ENCODE peak calls at places on chromosomes 16 and 17, in eight cellular contexts. M is lower lobe of right lung, V is endodermal cell, D is heart right ventricle, J is breast epithelium, I is mammary epithelial cell, O is Peyer's patch, W is iPS DF 6.9. X is an unnamed sample. For H3K4me1, the result is how much of the 10 kb centered on the place peaks cover.

GRCh38 chr16:85110105-85110504 is 2.2 kb downstream of the CIBAR2 start:
- DNase-seq in J (no peak), M (no peak), O (no peak), W (no peak), V (no peak), I (no peak), D (no peak), X (no peak)

GRCh38 chr17:74314877-74315276 is 11.1 kb upstream of the KIF19 start:
- DNase-seq in J (no peak), D (no peak), W (no peak), O (no peak), I (no peak), M (no peak), V (no peak), X (no peak)

GRCh38 chr16:87002717-87003413 is 314.3 kb downstream of the C16orf95 start:
- DNase-seq in V (peak), O (no peak), D (no peak), I (no peak), J (no peak), W (no peak), M (no peak), X (no peak)

GRCh38 chr16:1537138-1537577 is 3.7 kb downstream of the TMEM204 start:
- DNase-seq in V (no peak), J (no peak), D (peak), I (no peak), W (no peak), O (no peak), M (peak), X (no peak)

GRCh38 chr17:79819534-79820276 is 19.5 kb downstream of the CBX4 start:
- DNase-seq in I (no peak), J (no peak), W (no peak), M (no peak), O (no peak), V (no peak), D (no peak), X (no peak)

GRCh38 chr16:531494-532125 is 4.1 kb downstream of the CAPN15 start:
- DNase-seq in D (no peak), V (no peak), W (no peak), J (no peak), M (no peak), I (no peak), O (no peak), X (no peak)

GRCh38 chr17:27512511-27513346 is 56.5 kb downstream of the KSR1 start:
- DNase-seq in D (no peak), J (no peak), O (no peak), V (no peak), W (no peak), I (no peak), M (no peak), X (peak)

GRCh38 chr17:74454197-74455024 is 12.0 kb upstream of the CD300A start:
- DNase-seq in I (peak), M (peak), V (peak), D (peak), J (no peak), O (no peak), W (no peak), X (peak)

GRCh38 chr17:1787301-1787902 is 25.5 kb downstream of the SERPINF1 start:
- DNase-seq in D (peak), M (peak), V (no peak), W (no peak), O (no peak), I (peak), J (no peak), X (peak)

DNA sequence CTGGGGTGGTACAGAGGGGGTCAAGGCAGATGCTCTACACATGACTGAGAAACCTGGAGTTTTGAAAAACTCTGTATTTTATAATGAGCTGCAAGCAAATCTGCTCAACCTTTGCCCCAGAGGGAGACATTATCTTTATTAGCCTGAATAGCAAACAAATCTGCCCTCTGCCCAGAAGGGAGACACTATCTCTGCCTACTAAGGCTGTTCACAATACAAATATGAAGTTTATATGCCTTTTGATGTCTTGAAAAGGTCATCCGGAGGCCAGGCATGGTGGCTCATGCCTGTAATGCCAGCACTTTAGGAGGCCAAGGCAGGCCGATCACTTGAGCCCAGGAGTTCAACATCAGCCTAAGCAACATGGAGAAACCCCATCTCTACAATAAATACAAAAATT is 11.0 kb upstream of the XYLT1 start:
- DNase-seq in W (no peak), D (no peak), O (no peak), M (no peak), V (no peak), I (no peak), J (no peak), X (no peak)
- H3K4me3 ChIP-seq in W (no peak), D (no peak), O (no peak), M (no peak), V (no peak), I (no peak), J (no peak), X (no peak)

DNA sequence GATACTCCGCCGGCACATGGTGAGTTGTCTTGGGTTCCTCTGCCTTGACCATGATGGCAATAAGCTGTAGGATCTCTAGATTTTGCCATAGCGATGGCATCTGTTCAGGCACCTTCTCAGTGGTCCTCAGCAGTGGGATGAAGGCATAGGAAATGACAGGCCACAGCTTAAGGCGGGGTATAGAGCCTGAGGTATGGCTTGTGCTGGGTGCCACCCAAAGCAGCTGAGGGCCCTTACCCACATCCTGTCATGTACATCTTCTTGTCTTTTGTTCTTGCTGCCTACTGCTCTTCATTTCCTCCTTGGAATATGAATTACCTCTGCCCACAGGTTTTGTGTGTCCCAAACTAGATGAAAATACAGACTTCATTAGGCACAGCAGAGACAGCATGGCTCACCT is 29.5 kb downstream of the KAT7 start:
- DNase-seq in W (no peak), J (no peak), V (no peak), M (no peak), O (peak), D (no peak), I (no peak), X (no peak)
- H3K27ac ChIP-seq in W (no peak), J (peak), V (no peak), M (no peak), O (no peak), D (no peak), I (no peak), X (no peak)

GRCh38 chr17:17105976-17106375 is 63.7 kb downstream of the MPRIP start:
- DNase-seq in M (no peak), O (no peak), W (no peak), V (no peak), I (no peak), J (no peak), D (no peak), X (no peak)
- H3K4me1 ChIP-seq in M (half or more), O (under half), W (under half), V (under half), I (under half), J (under half), D (half or more), X (under half)

GRCh38 chr17:29570521-29570920 is 2.0 kb downstream of the TP53I13 start:
- DNase-seq in D (no peak), V (peak), I (no peak), O (peak), J (peak), W (no peak), M (no peak), X (no peak)

GRCh38 chr17:29571486-29571882 is 3.0 kb downstream of the TP53I13 start:
- DNase-seq in W (no peak), I (no peak), V (no peak), M (no peak), J (no peak), D (no peak), O (peak), X (no peak)

GRCh38 chr17:29572691-29573557 is 4.4 kb downstream of the TP53I13 start:
- DNase-seq in M (peak), I (no peak), W (no peak), J (peak), V (peak), D (peak), O (peak), X (peak)

GRCh38 chr17:29573558-29573870 is 5.0 kb downstream of the TP53I13 start:
- DNase-seq in D (no peak), I (no peak), M (no peak), W (no peak), J (peak), V (no peak), O (no peak), X (no peak)

DNA sequence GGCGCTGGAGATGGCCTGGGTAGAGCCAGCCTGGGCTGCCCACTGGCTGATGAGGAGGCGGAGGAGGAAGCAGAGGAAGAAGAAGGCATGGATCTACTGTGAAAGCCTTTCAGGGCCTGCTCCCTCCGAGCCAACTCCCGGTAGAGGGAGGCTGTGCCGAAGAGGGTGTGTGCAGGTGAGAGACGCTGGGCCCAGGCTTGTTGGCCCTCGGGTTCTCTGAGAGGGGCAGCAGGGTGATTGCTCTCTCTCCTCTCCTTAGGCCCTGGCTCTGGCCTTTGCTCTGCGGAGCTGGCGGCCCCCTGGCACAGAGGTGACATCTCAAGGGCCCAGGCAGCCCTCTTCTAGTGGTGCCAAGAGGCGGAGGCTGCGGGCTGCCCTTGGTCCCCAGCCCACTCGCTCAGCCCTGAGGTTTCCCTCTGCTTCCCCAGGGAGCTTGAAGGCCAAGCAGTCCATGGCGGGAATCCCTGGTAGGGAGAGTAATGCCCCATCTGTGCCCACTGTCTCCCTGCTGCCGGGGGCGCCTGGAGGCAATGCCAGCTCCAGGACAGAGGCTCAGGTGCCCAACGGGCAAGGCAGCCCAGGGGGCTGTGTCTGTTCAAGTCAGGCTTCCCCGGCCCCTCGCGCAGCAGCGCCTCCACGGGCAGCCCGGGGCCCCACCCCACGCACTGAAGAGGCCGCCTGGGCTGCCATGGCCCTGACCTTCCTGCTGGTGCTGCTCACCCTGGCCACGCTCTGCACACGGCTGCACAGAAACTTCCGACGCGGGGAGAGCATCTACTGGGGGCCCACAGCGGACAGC is 3.6 kb downstream of the TP53I13 start:
- DNase-seq in W (no peak), D (peak), O (peak), I (no peak), V (no peak), M (no peak), J (peak), X (peak)
- H3K4me3 ChIP-seq in W (no peak), D (peak), O (peak), I (no peak), V (no peak), M (peak), J (peak), X (no peak)

GRCh38 chr17:40568074-40568836 is 3.0 kb upstream of the CCR7 start:
- DNase-seq in V (no peak), J (no peak), W (no peak), I (no peak), O (no peak), M (no peak), D (no peak), X (no peak)
- H3K27ac ChIP-seq in V (no peak), J (no peak), W (no peak), I (no peak), O (no peak), M (no peak), D (no peak), X (no peak)

GRCh38 chr17:40936976-40937375 is 470 bp downstream of the KRT23 start:
- DNase-seq in O (no peak), J (no peak), D (no peak), M (no peak), I (no peak), W (no peak), V (peak), X (no peak)
- H3K4me1 ChIP-seq in O (under half), J (under half), D (under half), M (under half), I (under half), W (under half), V (under half), X (under half)

GRCh38 chr16:54193013-54193655 is 93.5 kb downstream of the IRX3 start:
- DNase-seq in W (no peak), M (no peak), O (no peak), V (no peak), J (no peak), I (no peak), D (no peak), X (no peak)
- H3K4me3 ChIP-seq in W (no peak), M (peak), O (no peak), V (no peak), J (peak), I (no peak), D (no peak), X (no peak)

DNA sequence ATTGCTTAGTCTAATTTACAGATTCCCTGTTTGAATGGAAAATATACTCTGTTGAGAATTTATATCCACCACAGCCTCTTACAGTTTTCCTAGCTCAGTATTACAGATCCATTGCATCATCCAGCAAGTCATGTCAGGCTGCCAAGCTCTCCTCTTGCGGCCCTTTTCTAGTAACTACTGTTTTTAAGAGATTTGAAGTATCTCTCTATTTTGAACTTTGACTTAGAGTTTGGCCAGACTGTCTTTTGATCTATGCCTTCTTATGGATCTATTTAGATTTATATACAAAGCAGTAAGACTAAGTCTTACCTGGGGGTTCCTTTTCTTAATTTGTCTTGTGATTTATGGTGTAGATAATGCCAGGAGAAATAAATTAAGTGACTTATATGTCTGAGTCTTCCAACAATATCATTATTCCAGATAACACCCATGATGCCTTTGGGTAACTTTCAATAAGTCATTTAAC is 53.1 kb upstream of the ABCC11 start:
- DNase-seq in I (no peak), V (no peak), W (no peak), J (no peak), M (no peak), D (no peak), O (no peak), X (peak)
- H3K27ac ChIP-seq in I (no peak), V (no peak), W (no peak), J (no peak), M (no peak), D (no peak), O (no peak), X (no peak)